ENCODE peak calls at places on chromosomes 4 and X, in nine cellular contexts. Q, G, X, Y, W, K, M, C and A are unnamed samples.

GRCh38 chr4:150140774-150141400 is 62.6 kb downstream of the DCLK2 start:
- DNase-seq in X (no peak), M (no peak), C (peak), K (no peak), Y (no peak), G (no peak), W (no peak), Q (no peak), A (no peak)

GRCh38 chr4:6608758-6609414 is 31.6 kb upstream of the MRFAP1 start:
- DNase-seq in Y (no peak), Q (peak), G (no peak), K (peak), M (no peak), W (no peak), X (no peak), C (no peak), A (no peak)

GRCh38 chr4:103019319-103020124 is at the start of gene SLC9B1:
- DNase-seq in G (peak), Y (peak), M (peak), X (peak), W (peak), Q (peak), C (peak), K (peak), A (peak)

GRCh38 chr4:181823183-181823582 is 420.0 kb upstream of the TENM3 start:
- DNase-seq in W (no peak), X (no peak), G (no peak), K (no peak), C (no peak), M (no peak), Q (no peak), Y (no peak), A (no peak)

GRCh38 chr4:182562350-182562749 is 319.1 kb downstream of the TENM3 start:
- DNase-seq in Q (no peak), C (no peak), K (no peak), M (no peak), W (no peak), G (no peak), X (no peak), Y (no peak), A (peak)

GRCh38 chrX:115560978-115561604 is at the start of gene PLS3:
- DNase-seq in X (no peak), K (no peak), C (peak), G (peak), Y (peak), Q (peak), M (peak), W (no peak), A (peak)

GRCh38 chrX:19063030-19063429 is 59.2 kb downstream of the ADGRG2 start:
- DNase-seq in Q (no peak), C (peak), Y (no peak), K (no peak), W (no peak), G (no peak), X (no peak), M (no peak), A (no peak)

GRCh38 chrX:30301977-30302376 is 7.2 kb downstream of the NR0B1 start:
- DNase-seq in W (no peak), G (no peak), K (no peak), X (no peak), C (peak), M (no peak), Q (no peak), Y (no peak), A (no peak)

GRCh38 chr4:2330119-2331042 is 68.5 kb upstream of the MXD4 start:
- DNase-seq in K (no peak), M (peak), C (peak), X (peak), W (no peak), G (no peak), Q (no peak), Y (no peak), A (no peak)

GRCh38 chr4:174210952-174211490 is 72.4 kb downstream of the FBXO8 start:
- DNase-seq in Y (no peak), Q (no peak), W (no peak), C (peak), G (no peak), X (no peak), M (no peak), K (no peak), A (no peak)

GRCh38 chr4:67624939-67625338 is 66.4 kb downstream of the STAP1 start:
- DNase-seq in Y (no peak), G (no peak), K (no peak), W (no peak), X (no peak), C (no peak), Q (no peak), M (no peak), A (no peak)

GRCh38 chrX:139815771-139816170 is 107.8 kb upstream of the MCF2 start:
- DNase-seq in G (no peak), M (no peak), X (no peak), Q (no peak), W (no peak), K (no peak), Y (no peak), C (no peak), A (no peak)

GRCh38 chr4:121041307-121042090 is 30.8 kb downstream of the NDNF start:
- DNase-seq in G (no peak), X (no peak), M (no peak), Y (no peak), Q (no peak), K (no peak), C (no peak), W (peak), A (no peak)

GRCh38 chr4:44056721-44057151 is 391.9 kb downstream of the KCTD8 start:
- DNase-seq in Y (no peak), K (no peak), Q (peak), W (no peak), X (no peak), M (no peak), G (no peak), C (no peak), A (no peak)

GRCh38 chr4:76028242-76028859 is 5.1 kb upstream of the CXCL10 start:
- DNase-seq in C (peak), Y (peak), Q (no peak), W (no peak), G (no peak), K (no peak), M (no peak), X (no peak), A (no peak)

GRCh38 chrX:153381684-153382532 is 19.2 kb downstream of the PNMA6E start:
- DNase-seq in Q (no peak), W (no peak), K (peak), G (no peak), Y (peak), M (no peak), X (no peak), C (peak), A (no peak)

GRCh38 chr4:3387943-3388348 is 53.8 kb upstream of the HGFAC start:
- DNase-seq in W (no peak), C (peak), K (no peak), Q (peak), M (no peak), Y (peak), G (peak), X (peak), A (peak)

GRCh38 chr4:40238700-40239548 is 42.1 kb downstream of the RHOH start:
- DNase-seq in G (no peak), C (no peak), Q (no peak), M (no peak), X (no peak), Y (peak), W (no peak), K (peak), A (peak)

GRCh38 chr4:105432438-105432837 is 41.4 kb downstream of the PPA2 start:
- DNase-seq in K (no peak), M (no peak), Q (no peak), C (no peak), Y (no peak), G (no peak), X (no peak), W (no peak), A (no peak)

DNA sequence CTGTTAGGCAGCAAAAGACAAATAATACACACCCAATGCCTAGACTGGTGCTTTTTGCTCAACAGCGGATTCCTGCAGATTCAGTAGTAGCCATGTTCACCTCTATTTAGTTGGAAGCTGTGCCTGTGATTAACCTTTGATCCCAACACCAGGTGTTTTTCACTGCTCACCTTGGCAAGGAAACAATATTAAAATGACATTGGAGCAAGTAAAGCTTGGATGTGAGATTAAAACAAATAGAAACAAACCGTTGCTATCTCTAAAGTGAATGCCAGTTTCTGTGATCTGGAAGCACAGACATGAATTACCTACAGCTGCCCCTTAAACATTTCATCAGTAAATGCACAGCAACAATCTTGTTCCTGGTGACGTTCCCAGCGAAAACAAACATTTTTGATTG is 35.7 kb downstream of the MAGEB17 start:
- DNase-seq in K (no peak), Q (no peak), M (no peak), X (no peak), Y (peak), G (no peak), C (no peak), W (no peak), A (no peak)
- TF ChIP-seq CTCF in K (no peak), Q (no peak), M (no peak), X (no peak), Y (no peak), G (no peak), C (no peak), W (no peak), A (no peak)

GRCh38 chr4:184355857-184356256 is 118.5 kb downstream of the IRF2 start:
- DNase-seq in C (no peak), G (no peak), X (no peak), W (no peak), M (no peak), K (no peak), Q (peak), Y (no peak), A (no peak)

GRCh38 chr4:184356366-184356765 is 118.0 kb downstream of the IRF2 start:
- DNase-seq in Y (no peak), M (no peak), X (no peak), K (no peak), W (no peak), Q (peak), G (no peak), C (no peak), A (no peak)

GRCh38 chr4:184357164-184357563 is 117.2 kb downstream of the IRF2 start:
- DNase-seq in Q (no peak), K (no peak), M (no peak), W (no peak), Y (no peak), X (no peak), C (no peak), G (no peak), A (no peak)

GRCh38 chr4:184352891-184353290 is 121.5 kb downstream of the IRF2 start:
- DNase-seq in X (no peak), K (no peak), C (no peak), M (no peak), W (peak), Y (no peak), Q (peak), G (no peak), A (no peak)

DNA sequence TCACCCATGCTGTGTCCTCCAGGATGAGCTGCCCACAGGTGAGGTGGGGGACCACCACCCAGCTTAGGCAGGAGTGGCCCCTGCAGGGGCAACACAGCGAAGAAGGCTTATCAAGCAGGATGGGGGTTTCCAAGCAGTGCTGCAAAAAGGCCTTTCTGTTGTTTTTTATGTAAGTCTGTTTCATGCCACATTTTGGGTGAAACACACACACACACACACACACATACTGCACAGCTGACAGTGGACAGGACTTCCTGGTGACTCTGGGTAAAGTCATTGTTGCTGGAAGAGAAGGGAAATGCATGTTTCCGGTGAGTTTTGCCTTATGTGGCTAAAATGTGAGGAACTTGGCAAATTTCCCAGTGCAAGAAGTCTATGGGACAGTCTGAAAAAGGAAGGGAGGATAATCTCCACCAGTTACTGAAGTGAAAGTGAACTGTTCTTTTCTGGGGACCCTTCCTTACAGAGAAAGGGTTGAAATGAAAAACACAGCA is 119.2 kb downstream of the IRF2 start:
- DNase-seq in Y (peak), Q (peak), G (peak), X (no peak), M (peak), K (peak), C (peak), W (peak), A (peak)
- TF ChIP-seq POLR2A in Y (no peak), Q (no peak), G (no peak), X (no peak), M (no peak), K (no peak), C (no peak), W (no peak), A (no peak)

GRCh38 chr4:153467897-153468262 is 1.7 kb downstream of the TMEM131L start:
- DNase-seq in G (no peak), K (no peak), C (no peak), Y (no peak), M (no peak), Q (no peak), W (no peak), X (no peak), A (no peak)

GRCh38 chr4:153467154-153467896 is 1.2 kb downstream of the TMEM131L start:
- DNase-seq in K (peak), X (no peak), C (no peak), G (peak), Y (peak), M (peak), W (peak), Q (peak), A (peak)

GRCh38 chr4:153465922-153466636 is at the start of gene TMEM131L:
- DNase-seq in Y (peak), G (peak), M (peak), K (peak), W (no peak), X (peak), Q (peak), C (peak), A (peak)

GRCh38 chr4:153466637-153467153 is 535 bp downstream of the TMEM131L start:
- DNase-seq in K (no peak), W (no peak), G (no peak), C (no peak), Y (no peak), Q (no peak), M (no peak), X (no peak), A (no peak)

GRCh38 chr4:153468587-153468986 is 2.4 kb downstream of the TMEM131L start:
- DNase-seq in W (peak), Y (no peak), M (no peak), G (no peak), C (no peak), X (no peak), K (no peak), Q (no peak), A (no peak)
- H3K4me3 ChIP-seq in W (peak), Y (no peak), M (no peak), G (no peak), C (no peak), X (peak), K (no peak), Q (no peak), A (no peak)

DNA sequence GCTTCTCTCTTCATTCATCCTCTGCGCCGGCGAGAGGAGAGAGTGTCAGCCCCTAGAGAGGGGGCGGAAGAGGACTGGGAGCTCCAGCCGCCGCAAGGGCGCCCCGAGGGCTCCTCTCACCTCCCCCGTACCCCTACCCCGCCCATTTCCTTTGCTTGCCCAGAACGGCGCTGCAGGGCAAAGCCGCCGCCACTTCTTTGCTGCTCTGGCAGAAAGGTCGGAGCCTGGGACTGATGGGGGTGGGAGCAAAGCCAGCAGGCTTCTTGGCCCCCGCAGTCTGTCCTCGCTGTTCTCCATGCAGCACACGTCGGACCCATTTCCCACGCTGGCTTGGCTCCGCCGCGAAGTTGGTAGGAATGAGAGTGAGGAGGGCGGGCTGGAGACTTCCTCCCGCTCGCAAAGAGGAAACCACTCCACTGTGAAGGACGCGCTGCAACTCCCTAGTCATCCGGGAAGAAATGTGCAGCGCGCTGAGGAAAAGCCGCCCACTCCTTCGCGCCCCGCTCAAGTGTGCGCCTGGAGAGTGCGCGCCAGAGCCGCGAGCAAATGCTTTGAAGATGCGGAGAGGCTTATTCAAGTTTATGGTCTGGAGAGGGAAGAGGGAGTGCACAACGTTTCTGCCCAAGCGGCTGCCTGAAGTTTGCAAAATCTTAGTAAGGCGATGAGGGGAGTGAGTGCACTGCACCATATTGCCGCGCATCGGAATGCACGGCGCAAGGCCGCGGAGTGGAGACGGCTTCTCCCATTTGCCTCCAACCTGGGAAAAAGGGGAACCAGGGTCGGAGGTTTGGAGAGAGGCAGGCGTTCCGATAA is 2.8 kb upstream of the PCDH7 start:
- DNase-seq in X (no peak), K (no peak), Q (peak), G (no peak), W (no peak), M (no peak), C (peak), Y (no peak), A (peak)
- TF ChIP-seq CTCF in X (no peak), K (no peak), Q (no peak), G (no peak), W (no peak), M (no peak), C (no peak), Y (no peak), A (no peak)

DNA sequence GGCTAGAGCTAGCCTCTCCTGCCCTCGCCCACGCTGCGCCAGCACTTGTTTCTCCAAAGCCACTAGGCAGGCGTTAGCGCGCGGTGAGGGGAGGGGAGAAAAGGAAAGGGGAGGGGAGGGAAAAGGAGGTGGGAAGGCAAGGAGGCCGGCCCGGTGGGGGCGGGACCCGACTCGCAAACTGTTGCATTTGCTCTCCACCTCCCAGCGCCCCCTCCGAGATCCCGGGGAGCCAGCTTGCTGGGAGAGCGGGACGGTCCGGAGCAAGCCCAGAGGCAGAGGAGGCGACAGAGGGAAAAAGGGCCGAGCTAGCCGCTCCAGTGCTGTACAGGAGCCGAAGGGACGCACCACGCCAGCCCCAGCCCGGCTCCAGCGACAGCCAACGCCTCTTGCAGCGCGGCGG is at the start of gene AR:
- DNase-seq in C (peak), G (peak), Q (peak), W (no peak), Y (peak), K (no peak), M (no peak), X (no peak), A (peak)
- TF ChIP-seq POLR2A in C (no peak), G (peak), Q (no peak), W (no peak), Y (no peak), K (no peak), M (no peak), X (no peak), A (no peak)